ENCODE peak calls at places on chromosomes 7 and 10, in five cellular contexts. One of them, this sample, is unnamed.

GRCh38 chr10:72794260-72794659 is 99.3 kb upstream of the OIT3 start:
- DNase-seq in ovary: no peak
- DNase-seq in stomach: no peak
- DNase-seq in tibial nerve: no peak
- DNase-seq in transverse colon: no peak
- DNase-seq in this sample: no peak

GRCh38 chr10:104259999-104260774 is 5.5 kb downstream of the GSTO1 start:
- DNase-seq in stomach: no peak
- DNase-seq in ovary: no peak
- DNase-seq in tibial nerve: no peak
- DNase-seq in transverse colon: no peak
- DNase-seq in this sample: no peak

GRCh38 chr10:80408198-80409085 is at the start of gene PRXL2A:
- DNase-seq in tibial nerve: peak; percentile 62
- DNase-seq in stomach: peak; percentile 81
- DNase-seq in ovary: peak; percentile 88
- DNase-seq in transverse colon: peak; percentile 89
- DNase-seq in this sample: peak; percentile 91

GRCh38 chr10:122957474-122957873 is 3.4 kb upstream of the C10orf88 start:
- DNase-seq in stomach: no peak
- DNase-seq in transverse colon: no peak
- DNase-seq in ovary: no peak
- DNase-seq in tibial nerve: no peak
- DNase-seq in this sample: no peak

GRCh38 chr10:106401161-106401560 is 763.3 kb downstream of the SORCS1 start:
- DNase-seq in tibial nerve: no peak
- DNase-seq in transverse colon: no peak
- DNase-seq in ovary: no peak
- DNase-seq in stomach: no peak
- DNase-seq in this sample: no peak

GRCh38 chr7:92794386-92794785 is 42.0 kb downstream of the CDK6 start:
- DNase-seq in transverse colon: no peak
- DNase-seq in stomach: no peak
- DNase-seq in ovary: no peak
- DNase-seq in tibial nerve: no peak
- DNase-seq in this sample: no peak

GRCh38 chr10:132366006-132366405 is 31.0 kb upstream of the PWWP2B start:
- DNase-seq in stomach: no peak
- DNase-seq in transverse colon: no peak
- DNase-seq in ovary: no peak
- DNase-seq in tibial nerve: no peak
- DNase-seq in this sample: peak; percentile 36

GRCh38 chr7:139909379-139910050 is 80.5 kb downstream of the TBXAS1 start:
- DNase-seq in transverse colon: no peak
- DNase-seq in stomach: no peak
- DNase-seq in tibial nerve: no peak
- DNase-seq in ovary: no peak
- DNase-seq in this sample: no peak

GRCh38 chr7:105849122-105849855 is 27.1 kb downstream of the ATXN7L1 start:
- DNase-seq in stomach: no peak
- DNase-seq in transverse colon: no peak
- DNase-seq in tibial nerve: no peak
- DNase-seq in ovary: no peak
- DNase-seq in this sample: no peak

GRCh38 chr7:26868841-26869505 is 4.6 kb upstream of the SKAP2 start:
- DNase-seq in tibial nerve: no peak
- DNase-seq in ovary: no peak
- DNase-seq in stomach: no peak
- DNase-seq in transverse colon: no peak
- DNase-seq in this sample: no peak

DNA sequence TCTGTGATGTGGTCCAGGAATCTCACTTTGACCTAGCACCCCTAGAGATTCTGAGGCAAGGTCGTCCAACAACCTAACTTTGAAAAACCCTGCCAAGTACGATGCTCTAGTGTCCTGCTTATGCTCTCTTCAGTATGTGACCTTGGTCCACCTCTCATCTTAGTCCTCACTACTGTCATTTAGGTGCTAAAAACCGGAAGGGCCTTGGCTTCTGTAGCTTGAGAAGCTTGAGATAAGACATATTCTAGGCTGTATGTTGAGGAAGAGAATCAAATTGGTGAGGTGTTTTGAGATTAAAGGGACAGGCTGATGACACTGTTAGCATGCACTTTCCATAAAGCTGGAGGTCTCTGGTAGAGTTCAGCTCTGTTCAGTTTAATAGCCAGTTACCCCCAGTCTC is 57.0 kb upstream of the MTPN start:
- DNase-seq in tibial nerve: no peak
- DNase-seq in stomach: no peak
- DNase-seq in transverse colon: no peak
- DNase-seq in ovary: no peak
- DNase-seq in this sample: no peak
- TF ChIP-seq EP300 in tibial nerve: no peak
- TF ChIP-seq EP300 in stomach: no peak
- TF ChIP-seq EP300 in transverse colon: no peak
- TF ChIP-seq EP300 in ovary: no peak
- TF ChIP-seq EP300 in this sample: no peak

GRCh38 chr10:119231654-119232053 is 24.3 kb downstream of the GRK5 start:
- DNase-seq in stomach: no peak
- DNase-seq in ovary: no peak
- DNase-seq in transverse colon: no peak
- DNase-seq in tibial nerve: no peak
- DNase-seq in this sample: no peak
- TF ChIP-seq CTCF in stomach: no peak
- TF ChIP-seq CTCF in ovary: no peak
- TF ChIP-seq CTCF in transverse colon: no peak
- TF ChIP-seq CTCF in tibial nerve: no peak
- TF ChIP-seq CTCF in this sample: no peak

GRCh38 chr10:1359599-1359955 is 303.4 kb downstream of the WDR37 start:
- DNase-seq in ovary: no peak
- DNase-seq in stomach: no peak
- DNase-seq in transverse colon: no peak
- DNase-seq in tibial nerve: no peak
- DNase-seq in this sample: no peak
- H3K27me3 ChIP-seq in ovary: no peaks in the 10 kb centered on the region
- H3K27me3 ChIP-seq in stomach: no peaks in the 10 kb centered on the region
- H3K27me3 ChIP-seq in transverse colon: no peaks in the 10 kb centered on the region
- H3K27me3 ChIP-seq in tibial nerve: no peaks in the 10 kb centered on the region
- H3K27me3 ChIP-seq in this sample: no peaks in the 10 kb centered on the region

GRCh38 chr10:110493832-110494426 is 3.8 kb upstream of the DUSP5 start:
- DNase-seq in ovary: no peak
- DNase-seq in tibial nerve: no peak
- DNase-seq in stomach: no peak
- DNase-seq in transverse colon: no peak
- DNase-seq in this sample: no peak

GRCh38 chr10:110496553-110497437 is 912 bp upstream of the DUSP5 start:
- DNase-seq in tibial nerve: no peak
- DNase-seq in transverse colon: no peak
- DNase-seq in stomach: no peak
- DNase-seq in ovary: no peak
- DNase-seq in this sample: no peak

GRCh38 chr10:110494532-110494931 is 3.2 kb upstream of the DUSP5 start:
- DNase-seq in ovary: no peak
- DNase-seq in tibial nerve: no peak
- DNase-seq in transverse colon: no peak
- DNase-seq in stomach: no peak
- DNase-seq in this sample: no peak

GRCh38 chr10:110497438-110498086 is at the start of gene DUSP5:
- DNase-seq in stomach: peak; percentile 95
- DNase-seq in tibial nerve: peak; percentile 93
- DNase-seq in ovary: peak; percentile 97
- DNase-seq in transverse colon: peak; percentile 96
- DNase-seq in this sample: peak; percentile 97

DNA sequence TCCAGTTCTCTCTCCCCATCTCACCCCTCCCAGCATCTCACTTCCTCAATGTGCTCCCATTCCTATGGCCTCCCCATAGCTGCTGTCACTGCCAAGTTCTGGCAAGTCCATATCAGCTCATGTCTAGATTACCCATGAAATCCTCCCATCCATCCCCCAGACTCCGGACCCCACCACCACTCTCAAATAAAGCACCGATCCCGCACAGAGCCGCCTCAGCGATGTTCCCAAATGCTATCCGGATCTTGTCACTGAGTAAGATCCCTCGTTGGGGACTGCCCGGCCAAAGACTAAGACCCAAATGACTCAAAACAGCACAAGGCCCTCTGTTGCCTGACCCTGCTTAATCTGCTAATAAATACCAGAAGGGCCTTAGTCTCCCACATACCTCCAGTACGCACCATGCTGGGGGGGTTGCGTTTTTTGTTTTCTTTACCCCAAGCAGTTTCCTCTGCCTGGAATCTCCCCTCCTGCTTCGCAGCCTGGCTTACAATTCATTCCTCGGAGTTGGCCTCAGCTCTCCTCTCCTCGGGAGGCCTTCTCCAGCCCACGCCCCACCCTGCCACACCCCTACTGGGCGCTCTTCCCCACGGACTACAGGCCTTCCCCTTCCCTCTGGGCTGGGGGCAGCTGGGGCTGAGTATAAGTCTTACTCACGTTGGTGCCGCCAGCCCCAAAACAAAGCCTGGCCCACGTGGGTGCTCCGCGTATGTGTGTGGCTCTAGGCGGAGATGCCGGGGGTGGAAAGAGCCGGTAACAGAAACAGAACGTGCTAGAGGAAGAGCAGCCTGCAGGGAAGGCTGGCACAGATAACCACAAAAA is 1.8 kb upstream of the DUSP5 start:
- DNase-seq in ovary: peak; percentile 40
- DNase-seq in tibial nerve: peak; percentile 19
- DNase-seq in transverse colon: peak; percentile 46
- DNase-seq in stomach: peak; percentile 29
- DNase-seq in this sample: peak; percentile 76
- TF ChIP-seq EP300 in ovary: no peak
- TF ChIP-seq EP300 in tibial nerve: peak; percentile 59
- TF ChIP-seq EP300 in transverse colon: no peak
- TF ChIP-seq EP300 in stomach: no peak
- TF ChIP-seq EP300 in this sample: no peak

GRCh38 chr10:128147669-128148068 is 21.4 kb upstream of the MKI67 start:
- DNase-seq in stomach: no peak
- DNase-seq in tibial nerve: no peak
- DNase-seq in ovary: no peak
- DNase-seq in transverse colon: no peak
- DNase-seq in this sample: no peak
- TF ChIP-seq CTCF in stomach: no peak
- TF ChIP-seq CTCF in tibial nerve: no peak
- TF ChIP-seq CTCF in ovary: no peak
- TF ChIP-seq CTCF in transverse colon: no peak
- TF ChIP-seq CTCF in this sample: no peak

GRCh38 chr7:28729276-28729675 is 228.9 kb downstream of the TRIL start:
- DNase-seq in tibial nerve: no peak
- DNase-seq in ovary: no peak
- DNase-seq in transverse colon: no peak
- DNase-seq in stomach: no peak
- DNase-seq in this sample: no peak

GRCh38 chr7:28725911-28726310 is 232.2 kb downstream of the TRIL start:
- DNase-seq in ovary: no peak
- DNase-seq in tibial nerve: no peak
- DNase-seq in transverse colon: no peak
- DNase-seq in stomach: no peak
- DNase-seq in this sample: no peak

GRCh38 chr7:28725045-28725630 is 233.0 kb downstream of the TRIL start:
- DNase-seq in ovary: no peak
- DNase-seq in stomach: no peak
- DNase-seq in tibial nerve: no peak
- DNase-seq in transverse colon: no peak
- DNase-seq in this sample: no peak

GRCh38 chr7:28724563-28724962 is 233.6 kb downstream of the TRIL start:
- DNase-seq in transverse colon: no peak
- DNase-seq in tibial nerve: no peak
- DNase-seq in stomach: no peak
- DNase-seq in ovary: no peak
- DNase-seq in this sample: no peak

DNA sequence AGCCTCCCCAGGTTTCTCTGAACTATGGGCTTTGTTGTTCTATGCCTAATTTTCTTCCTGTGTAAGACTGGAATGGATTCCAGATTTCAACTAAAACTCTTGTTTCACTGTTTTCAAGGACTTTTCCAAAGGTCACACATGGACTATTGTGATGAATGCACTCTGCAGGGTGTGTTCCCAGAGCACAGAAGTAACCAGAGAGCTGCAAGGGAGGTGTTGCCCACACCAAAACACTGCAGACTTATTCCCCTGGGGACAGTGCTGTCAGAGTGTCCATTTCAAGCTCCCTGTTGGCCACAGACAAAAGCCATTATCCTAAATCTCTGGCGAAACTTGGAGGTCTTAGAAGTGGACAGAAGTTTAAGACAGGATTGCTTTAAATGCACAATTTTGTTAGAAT is 231.6 kb downstream of the TRIL start:
- DNase-seq in ovary: no peak
- DNase-seq in transverse colon: no peak
- DNase-seq in tibial nerve: no peak
- DNase-seq in stomach: no peak
- DNase-seq in this sample: no peak
- H3K27me3 ChIP-seq in ovary: no peaks in the 10 kb centered on the region
- H3K27me3 ChIP-seq in transverse colon: no peaks in the 10 kb centered on the region
- H3K27me3 ChIP-seq in tibial nerve: no peaks in the 10 kb centered on the region
- H3K27me3 ChIP-seq in stomach: no peaks in the 10 kb centered on the region
- H3K27me3 ChIP-seq in this sample: no peaks in the 10 kb centered on the region

DNA sequence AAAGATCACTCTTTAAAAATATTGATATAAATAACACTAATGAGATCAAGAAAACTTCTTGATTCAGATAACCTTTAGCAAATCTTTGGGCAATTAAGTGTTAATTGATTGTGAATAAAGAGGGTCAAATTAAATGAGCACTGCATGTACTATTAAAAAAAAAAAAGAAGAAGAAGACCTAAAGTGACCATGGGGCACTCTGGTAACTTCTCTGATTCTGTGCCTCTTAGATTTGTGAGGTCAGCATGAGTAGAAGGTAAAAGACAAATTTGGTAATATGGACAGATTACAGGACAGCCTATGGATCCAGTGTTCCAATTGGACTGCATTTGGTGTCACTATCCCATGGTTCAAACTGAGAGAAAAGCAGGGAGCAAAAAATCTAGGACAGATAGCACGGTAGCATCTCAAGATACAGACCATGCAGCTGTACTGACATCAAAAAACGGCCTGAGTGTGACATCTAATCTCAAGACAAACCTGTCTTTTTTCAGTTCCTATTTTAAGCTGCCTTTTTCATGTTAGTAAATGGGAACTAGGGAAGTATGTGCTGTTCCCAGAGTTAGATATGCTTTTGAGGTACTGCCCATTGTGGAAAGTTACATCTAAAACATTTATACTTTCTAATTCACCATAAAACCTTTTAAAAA is 128.0 kb downstream of the KCND2 start:
- DNase-seq in ovary: no peak
- DNase-seq in tibial nerve: no peak
- DNase-seq in stomach: no peak
- DNase-seq in transverse colon: no peak
- DNase-seq in this sample: no peak
- TF ChIP-seq EP300 in ovary: no peak
- TF ChIP-seq EP300 in tibial nerve: no peak
- TF ChIP-seq EP300 in stomach: no peak
- TF ChIP-seq EP300 in transverse colon: no peak
- TF ChIP-seq EP300 in this sample: no peak